ENCODE peak calls at places on chromosomes 6 and 20, in four cellular contexts. X is K562, O is GM12878, F is H1. Y is an unnamed sample.

GRCh38 chr20:58755751-58756524 is 63.3 kb downstream of the NPEPL1 start:
- DNase-seq in F (peak), X (no peak), O (no peak), Y (no peak)

GRCh38 chr6:53437557-53438202 is 88.9 kb upstream of the ELOVL5 start:
- DNase-seq in F (no peak), O (peak), X (peak), Y (peak)

GRCh38 chr20:48921883-48922867 is 664 bp downstream of the ARFGEF2 start:
- DNase-seq in O (no peak), F (no peak), X (peak), Y (peak)

GRCh38 chr6:38432479-38432878 is 207.2 kb downstream of the BTBD9 start:
- DNase-seq in O (no peak), X (no peak), F (no peak), Y (no peak)

GRCh38 chr6:96900873-96901272 is 3.2 kb upstream of the NDUFAF4 start:
- DNase-seq in X (no peak), O (no peak), F (no peak), Y (no peak)

GRCh38 chr20:56429496-56429895 is 17.4 kb downstream of the CASS4 start:
- DNase-seq in X (peak), F (no peak), O (no peak), Y (no peak)

GRCh38 chr20:54042021-54042420 is 28.4 kb downstream of the BCAS1 start:
- DNase-seq in F (no peak), O (no peak), X (no peak), Y (no peak)

GRCh38 chr6:50791900-50792508 is 26.7 kb upstream of the TFAP2B start:
- DNase-seq in X (peak), F (no peak), O (no peak), Y (peak)

GRCh38 chr20:18527836-18528235 is 20.1 kb downstream of the SEC23B start:
- DNase-seq in F (no peak), X (no peak), O (no peak), Y (no peak)

GRCh38 chr20:7161690-7162089 is 394.2 kb downstream of the BMP2 start:
- DNase-seq in O (no peak), F (no peak), X (no peak), Y (peak)

GRCh38 chr20:24959591-24960301 is 10.7 kb downstream of the CST7 start:
- DNase-seq in F (no peak), X (no peak), O (no peak), Y (no peak)

GRCh38 chr20:23926941-23927872 is 47.7 kb upstream of the CST5 start:
- DNase-seq in F (no peak), X (no peak), O (no peak), Y (no peak)

GRCh38 chr6:108993876-108994275 is 100.8 kb downstream of the SESN1 start:
- DNase-seq in F (no peak), X (no peak), O (no peak), Y (no peak)

GRCh38 chr6:56771929-56772607 is 129.4 kb upstream of the DST start:
- DNase-seq in O (no peak), X (no peak), F (no peak), Y (no peak)

GRCh38 chr20:47124235-47124717 is 229.6 kb downstream of the EYA2 start:
- DNase-seq in X (no peak), O (no peak), F (no peak), Y (no peak)

GRCh38 chr6:117440558-117441525 is 15.1 kb upstream of the ROS1 start:
- DNase-seq in O (no peak), X (no peak), F (no peak), Y (no peak)

GRCh38 chr6:105431226-105431625 is 28.3 kb upstream of the PREP start:
- DNase-seq in X (peak), F (no peak), O (no peak), Y (peak)

GRCh38 chr20:22680031-22680740 is 95.8 kb upstream of the FOXA2 start:
- DNase-seq in O (no peak), X (no peak), F (no peak), Y (peak)

GRCh38 chr6:166942393-166943168 is 13.8 kb downstream of the RNASET2 start:
- DNase-seq in F (no peak), X (peak), O (no peak), Y (no peak)

GRCh38 chr6:144315226-144315980 is 30.3 kb downstream of the UTRN start:
- DNase-seq in X (no peak), O (no peak), F (no peak), Y (no peak)

GRCh38 chr6:107679457-107679856 is 144.7 kb downstream of the SCML4 start:
- DNase-seq in O (no peak), X (peak), F (no peak), Y (no peak)

GRCh38 chr6:132919476-132919875 is 105.1 kb downstream of the RPS12 start:
- DNase-seq in O (no peak), F (no peak), X (no peak), Y (no peak)

GRCh38 chr20:23152308-23152892 is 66.3 kb upstream of the CD93 start:
- DNase-seq in F (peak), X (peak), O (no peak), Y (peak)

GRCh38 chr20:53948383-53949318 is 121.7 kb downstream of the BCAS1 start:
- DNase-seq in X (no peak), F (peak), O (no peak), Y (no peak)

GRCh38 chr20:53996584-53997486 is 73.6 kb downstream of the BCAS1 start:
- DNase-seq in X (no peak), F (no peak), O (no peak), Y (no peak)

GRCh38 chr20:36120241-36120640 is 34.3 kb upstream of the EPB41L1 start:
- DNase-seq in X (no peak), F (no peak), O (no peak), Y (no peak)

GRCh38 chr20:51431321-51431720 is 111.2 kb downstream of the NFATC2 start:
- DNase-seq in X (no peak), F (no peak), O (no peak), Y (no peak)

GRCh38 chr20:32605167-32605656 is 20.1 kb upstream of the NOL4L start:
- DNase-seq in O (no peak), X (no peak), F (no peak), Y (no peak)

GRCh38 chr6:75213732-75214131 is 7.9 kb upstream of the COL12A1 start:
- DNase-seq in F (no peak), X (no peak), O (no peak), Y (no peak)

GRCh38 chr6:158014505-158015187 is 33.0 kb downstream of the SYNJ2 start:
- DNase-seq in F (no peak), X (no peak), O (no peak), Y (peak)

GRCh38 chr20:845226-845868 is 11.8 kb downstream of the FAM110A start:
- DNase-seq in X (no peak), F (peak), O (no peak), Y (no peak)

GRCh38 chr6:108809211-108809610 is 39.0 kb upstream of the ARMC2 start:
- DNase-seq in F (no peak), X (no peak), O (no peak), Y (no peak)

GRCh38 chr20:20404546-20405092 is 36.7 kb downstream of the INSM1 start:
- DNase-seq in X (no peak), O (no peak), F (no peak), Y (no peak)

GRCh38 chr20:32681175-32682084 is 7.7 kb upstream of the C20orf203 start:
- DNase-seq in X (peak), O (no peak), F (peak), Y (no peak)

GRCh38 chr20:14360386-14360785 is 23.0 kb upstream of the FLRT3 start:
- DNase-seq in X (no peak), F (no peak), O (no peak), Y (no peak)

GRCh38 chr6:170295519-170296422 is 4.9 kb upstream of the DLL1 start:
- DNase-seq in X (peak), F (peak), O (no peak), Y (no peak)

GRCh38 chr6:7143161-7143974 is 35.6 kb downstream of the RREB1 start:
- DNase-seq in O (no peak), X (peak), F (no peak), Y (peak)

DNA sequence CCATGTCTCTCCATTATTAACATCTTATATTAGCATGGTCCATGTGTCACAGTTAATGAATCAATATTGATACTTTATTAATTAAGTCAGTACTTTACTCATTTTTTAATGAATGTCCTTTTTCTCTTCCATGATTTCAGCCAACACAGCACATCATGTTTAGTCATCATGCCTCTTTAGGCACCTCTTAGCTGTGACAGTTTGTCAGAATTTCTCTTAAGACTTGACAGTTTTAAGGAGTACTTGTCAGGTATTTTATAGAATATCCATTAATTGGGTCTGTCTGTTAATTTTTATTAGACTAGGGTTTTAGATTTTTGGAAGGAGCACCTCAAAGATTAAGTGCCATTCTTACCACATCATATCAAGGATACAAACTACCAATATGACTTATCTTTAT is 729.4 kb downstream of the HACE1 start:
- DNase-seq in X (no peak), F (no peak), O (no peak), Y (no peak)
- TF ChIP-seq EP300 in X (no peak), F (no peak), O (no peak), Y (no peak)

DNA sequence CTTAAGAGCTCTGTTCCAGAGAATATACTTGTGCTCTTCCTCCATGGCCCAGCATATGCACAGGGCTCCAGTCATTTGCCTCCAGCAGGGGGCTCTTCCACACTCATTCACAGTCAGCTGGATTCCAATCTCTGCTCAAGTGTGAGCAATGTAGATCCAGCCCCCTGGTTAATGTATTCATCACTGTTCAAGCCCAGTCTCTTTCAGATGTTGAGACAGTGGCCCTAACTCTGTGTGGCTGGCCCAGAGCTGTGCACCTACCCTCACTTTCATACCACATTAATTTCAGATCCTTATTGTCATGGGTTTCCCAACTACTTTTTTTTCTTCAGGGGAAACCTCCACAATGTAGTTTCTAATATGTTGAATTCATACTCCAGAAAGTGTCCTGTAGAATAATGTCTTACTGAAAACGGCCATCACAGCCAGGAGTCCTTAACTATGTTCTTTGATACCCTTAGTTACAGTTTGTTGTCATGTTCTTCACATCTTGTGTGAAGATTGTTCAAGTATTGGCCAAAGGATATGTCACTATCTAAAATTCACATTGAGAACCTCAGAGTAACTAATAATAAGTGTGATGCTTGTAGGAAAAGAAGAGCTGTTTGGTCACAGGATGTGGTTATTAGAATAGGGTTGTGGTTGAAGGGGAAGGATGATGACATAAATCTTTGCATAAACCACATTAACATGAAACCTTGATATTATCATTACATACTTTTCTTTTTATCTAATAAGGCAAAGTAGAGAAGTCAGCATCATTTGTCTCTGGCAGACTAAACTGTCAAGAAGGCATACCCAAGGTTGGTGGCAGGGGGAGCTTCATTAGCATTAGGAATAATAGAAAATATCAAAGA is 14.4 kb upstream of the HLA-DQA1 start:
- DNase-seq in X (no peak), O (peak), F (no peak), Y (peak)
- TF ChIP-seq CBX5 in X (no peak), O (no peak), F (no peak), Y (no peak)

GRCh38 chr6:12011276-12012112 is 618 bp upstream of the HIVEP1 start:
- DNase-seq in F (peak), O (peak), X (peak), Y (peak)
- TF ChIP-seq EP300 in F (no peak), O (peak), X (peak), Y (peak)

GRCh38 chr6:148142821-148143220 is 199.8 kb upstream of the SASH1 start:
- DNase-seq in O (no peak), F (no peak), X (no peak), Y (no peak)

GRCh38 chr6:148147431-148147830 is 195.2 kb upstream of the SASH1 start:
- DNase-seq in X (no peak), F (no peak), O (no peak), Y (no peak)

GRCh38 chr6:148143771-148144170 is 198.9 kb upstream of the SASH1 start:
- DNase-seq in O (no peak), F (no peak), X (no peak), Y (no peak)

GRCh38 chr6:148144917-148145521 is 197.6 kb upstream of the SASH1 start:
- DNase-seq in X (peak), O (no peak), F (peak), Y (peak)

GRCh38 chr6:148146717-148147116 is 195.9 kb upstream of the SASH1 start:
- DNase-seq in X (no peak), F (no peak), O (no peak), Y (no peak)
- TF ChIP-seq CBX5 in X (no peak), F (no peak), O (no peak), Y (no peak)

DNA sequence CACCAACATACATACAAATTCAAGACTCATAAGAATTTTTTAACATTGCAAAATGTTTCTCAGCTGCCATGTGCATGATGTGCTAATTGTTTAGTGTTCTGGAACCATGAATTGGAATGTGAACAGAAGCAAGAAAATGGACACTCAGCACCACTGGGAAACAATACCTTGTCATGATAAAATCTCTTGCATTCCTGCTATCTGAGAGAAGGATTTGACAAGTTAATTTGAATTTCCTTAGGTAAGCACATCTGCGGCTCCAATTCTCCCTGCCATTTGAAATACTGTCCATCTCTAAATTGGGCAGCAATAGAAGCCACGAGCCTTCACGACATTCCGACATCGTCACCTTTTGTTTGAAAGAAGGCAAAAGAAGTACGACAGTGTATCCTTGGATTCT is 1104.6 kb upstream of the MAP3K7 start:
- DNase-seq in F (no peak), X (no peak), O (no peak), Y (no peak)
- TF ChIP-seq EP300 in F (no peak), X (no peak), O (no peak), Y (no peak)

GRCh38 chr6:141669141-141669540 is 463.6 kb upstream of the GJE1 start:
- DNase-seq in O (no peak), X (no peak), F (no peak), Y (no peak)

GRCh38 chr6:141664744-141665143 is 468.0 kb upstream of the GJE1 start:
- DNase-seq in X (no peak), F (no peak), O (no peak), Y (no peak)

GRCh38 chr6:141666187-141666586 is 466.5 kb upstream of the GJE1 start:
- DNase-seq in F (no peak), O (no peak), X (no peak), Y (no peak)

DNA sequence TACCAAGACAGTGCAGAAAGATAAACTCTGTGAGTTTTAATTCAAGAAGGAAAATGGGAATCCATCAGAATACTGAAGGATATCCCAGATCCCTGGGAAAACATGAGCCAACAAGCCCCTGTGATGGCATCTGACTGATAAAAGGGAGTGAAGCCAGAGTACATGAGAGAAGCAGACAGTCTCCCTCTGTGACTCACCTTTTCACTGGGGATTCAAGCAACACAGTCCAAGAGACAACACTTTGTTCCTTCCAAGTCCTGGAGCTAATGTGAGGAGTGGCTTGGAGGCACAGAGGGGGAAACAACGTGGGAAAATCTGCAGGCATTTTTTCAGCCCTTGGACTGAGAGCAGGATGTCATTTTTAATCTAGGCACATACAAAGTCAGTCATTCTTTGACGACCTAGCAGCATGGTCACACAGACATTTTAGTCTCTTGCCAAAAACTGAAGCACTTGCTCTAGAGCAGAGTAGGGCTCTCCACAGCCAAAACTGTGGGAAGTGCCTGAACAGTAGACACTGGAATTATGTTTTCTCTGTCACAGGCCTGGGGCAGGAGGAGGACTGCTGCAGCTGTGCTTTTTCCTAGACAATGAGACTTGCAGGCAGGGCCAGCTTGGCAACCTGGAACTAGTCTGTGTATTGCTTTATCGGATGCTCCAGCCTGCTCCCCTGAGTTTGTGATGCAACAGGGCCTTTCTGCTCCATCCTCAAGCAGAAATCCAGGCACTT is 465.0 kb upstream of the GJE1 start:
- DNase-seq in X (no peak), F (no peak), O (no peak), Y (no peak)
- TF ChIP-seq CBX5 in X (no peak), F (no peak), O (no peak), Y (no peak)

GRCh38 chr6:142401838-142402237 is 100.0 kb downstream of the ADGRG6 start:
- DNase-seq in X (no peak), O (no peak), F (no peak), Y (no peak)

GRCh38 chr6:142398353-142398752 is 96.5 kb downstream of the ADGRG6 start:
- DNase-seq in O (no peak), F (no peak), X (no peak), Y (no peak)

GRCh38 chr6:142395768-142396231 is 94.0 kb downstream of the ADGRG6 start:
- DNase-seq in X (no peak), F (no peak), O (peak), Y (no peak)

GRCh38 chr6:142400495-142400894 is 98.7 kb downstream of the ADGRG6 start:
- DNase-seq in F (no peak), O (no peak), X (peak), Y (no peak)

DNA sequence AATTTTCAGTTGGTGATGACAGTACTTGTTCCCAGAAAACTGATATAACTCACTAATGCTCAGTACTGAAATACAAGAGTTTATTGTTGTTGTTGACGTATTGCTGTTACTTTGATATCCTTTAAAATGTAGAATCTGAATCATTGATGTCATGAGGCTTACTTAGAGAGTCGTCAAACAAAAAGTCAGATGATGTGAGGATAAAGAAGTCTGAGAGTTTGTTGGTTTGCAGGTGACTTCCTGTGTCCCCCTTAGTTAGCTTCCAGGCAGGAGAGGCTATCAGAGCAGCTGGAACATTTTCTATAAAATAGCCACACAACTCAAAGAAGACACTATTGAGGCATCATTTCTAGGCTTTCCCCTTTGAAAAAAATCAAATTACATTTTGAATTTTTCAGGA is 97.9 kb downstream of the ADGRG6 start:
- DNase-seq in X (no peak), F (no peak), O (no peak), Y (no peak)
- TF ChIP-seq EP300 in X (no peak), F (no peak), O (no peak), Y (no peak)

DNA sequence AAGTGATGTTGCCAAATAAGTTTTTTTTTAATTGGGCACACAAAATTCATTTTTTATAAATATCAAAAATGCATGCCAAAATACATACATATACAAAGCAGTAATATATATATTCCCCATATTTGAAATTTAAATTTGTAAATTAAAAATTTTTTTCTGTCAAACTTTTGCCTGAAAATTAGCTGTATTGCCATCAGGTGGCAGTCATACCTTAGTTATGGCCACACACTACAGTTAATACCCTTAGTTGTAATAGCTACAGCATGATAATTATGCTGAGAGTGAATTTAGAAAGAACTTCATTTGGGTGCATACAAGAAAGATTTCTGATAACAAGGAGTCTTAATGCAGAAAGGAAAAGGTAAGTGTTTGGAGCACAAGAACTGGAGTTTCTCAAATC is 46.2 kb upstream of the SDHAF4 start:
- DNase-seq in X (peak), O (no peak), F (no peak), Y (peak)
- TF ChIP-seq CBX5 in X (no peak), O (no peak), F (no peak), Y (no peak)

Y was measured in HepG2.